ENCODE peak calls at places on chromosomes 7 and 10, in seven cellular contexts. V is coronary artery; W is OCI-LY7; E is gastrocnemius medialis; B is CD8-positive, alpha-beta memory T cell; I is H1; C is choroid plexus epithelial cell. A is an unnamed sample.

GRCh38 chr10:63866747-63867140 is 345.5 kb downstream of the REEP3 start:
- DNase-seq in I (no peak), B (no peak), W (peak), V (no peak), C (peak), E (no peak), A (no peak)

GRCh38 chr10:71059943-71060342 is 152.4 kb upstream of the UNC5B start:
- DNase-seq in C (no peak), B (no peak), I (no peak), E (no peak), W (no peak), V (no peak), A (no peak)

GRCh38 chr10:119505131-119505551 is 37.4 kb downstream of the RGS10 start:
- DNase-seq in V (no peak), C (no peak), I (no peak), B (no peak), E (no peak), W (no peak), A (no peak)

GRCh38 chr10:91409869-91410637 is at the start of gene HECTD2:
- DNase-seq in I (no peak), E (peak), C (peak), V (peak), B (peak), W (peak), A (peak)

GRCh38 chr10:97849491-97850402 is at the start of gene GOLGA7B:
- DNase-seq in W (peak), C (peak), E (no peak), B (peak), V (no peak), I (no peak), A (no peak)

GRCh38 chr10:62130948-62131347 is 137.7 kb downstream of the RTKN2 start:
- DNase-seq in C (peak), V (no peak), W (no peak), B (no peak), E (no peak), I (no peak), A (no peak)

GRCh38 chr10:98879486-98879885 is 356.2 kb downstream of the HPSE2 start:
- DNase-seq in E (no peak), W (no peak), B (no peak), V (no peak), C (no peak), I (no peak), A (no peak)

GRCh38 chr10:66836057-66836456 is 89.8 kb upstream of the LRRTM3 start:
- DNase-seq in C (peak), E (no peak), B (no peak), I (no peak), W (no peak), V (no peak), A (no peak)

GRCh38 chr7:46291064-46291463 is 370.0 kb upstream of the IGFBP3 start:
- DNase-seq in I (no peak), B (no peak), C (peak), V (no peak), W (no peak), E (no peak), A (no peak)

GRCh38 chr7:20503278-20503677 is 112.2 kb upstream of the ABCB5 start:
- DNase-seq in I (no peak), W (no peak), B (no peak), C (no peak), E (no peak), V (no peak), A (no peak)

GRCh38 chr7:127907638-127908040 is 123.6 kb downstream of the LRRC4 start:
- DNase-seq in C (peak), B (no peak), I (no peak), W (no peak), E (no peak), V (no peak), A (no peak)

GRCh38 chr7:104973227-104973626 is 40.8 kb upstream of the KMT2E start:
- DNase-seq in I (no peak), E (no peak), W (no peak), C (no peak), B (no peak), V (no peak), A (no peak)

GRCh38 chr7:151735854-151736402 is 141.0 kb downstream of the PRKAG2 start:
- DNase-seq in V (no peak), E (no peak), I (no peak), B (no peak), C (no peak), W (no peak), A (no peak)

GRCh38 chr10:35577915-35578607 is 27.1 kb upstream of the GJD4 start:
- DNase-seq in E (no peak), I (no peak), W (no peak), B (no peak), V (no peak), C (peak), A (no peak)

GRCh38 chr7:112383671-112384417 is 66.4 kb upstream of the IFRD1 start:
- DNase-seq in E (no peak), C (peak), V (no peak), B (no peak), I (no peak), W (peak), A (no peak)

GRCh38 chr10:122304054-122304579 is 33.0 kb downstream of the BTBD16 start:
- DNase-seq in W (no peak), E (no peak), V (peak), C (no peak), I (no peak), B (no peak), A (no peak)

GRCh38 chr7:85184599-85185354 is 2.1 kb downstream of the SEMA3D start:
- DNase-seq in E (no peak), W (no peak), V (no peak), I (no peak), C (peak), B (no peak), A (no peak)

GRCh38 chr10:132443605-132443997 is 46.6 kb downstream of the PWWP2B start:
- DNase-seq in E (no peak), B (peak), W (peak), V (no peak), C (peak), I (no peak), A (no peak)

GRCh38 chr10:17101910-17102266 is 27.7 kb downstream of the CUBN start:
- DNase-seq in W (no peak), E (no peak), V (no peak), I (no peak), B (no peak), C (no peak), A (no peak)

GRCh38 chr7:44489955-44490350 is 505 bp downstream of the NUDCD3 start:
- DNase-seq in V (no peak), C (no peak), I (no peak), E (no peak), W (no peak), B (no peak), A (no peak)

GRCh38 chr7:44490351-44491200 is at the start of gene NUDCD3:
- DNase-seq in I (peak), V (peak), B (peak), C (peak), E (peak), W (peak), A (peak)

GRCh38 chr7:44491229-44491628 is 771 bp upstream of the NUDCD3 start:
- DNase-seq in W (no peak), C (no peak), I (no peak), E (no peak), B (no peak), V (no peak), A (no peak)

GRCh38 chr7:44486693-44487092 is 3.8 kb downstream of the NUDCD3 start:
- DNase-seq in I (no peak), B (no peak), W (no peak), C (peak), E (peak), V (no peak), A (no peak)

DNA sequence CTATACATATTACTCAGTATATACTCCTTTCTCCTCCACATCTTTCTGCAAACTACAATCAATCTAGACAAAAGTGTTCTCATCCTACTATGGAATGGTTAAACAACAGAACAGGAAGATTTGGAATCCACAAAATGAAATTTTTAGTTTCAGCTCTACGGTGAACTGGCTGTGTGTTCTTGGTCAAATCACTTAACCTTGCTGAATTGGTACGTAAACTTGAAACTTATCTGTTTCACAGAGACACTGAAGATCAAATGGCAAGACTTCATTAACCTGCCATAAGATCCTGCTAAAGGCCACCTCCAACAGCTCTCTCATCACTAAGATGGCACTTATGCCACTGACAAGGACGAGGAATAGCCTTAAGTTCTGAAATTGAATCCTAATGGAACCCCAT is 1.5 kb downstream of the NUDCD3 start:
- DNase-seq in B (no peak), W (no peak), I (no peak), E (no peak), V (no peak), C (no peak), A (no peak)
- H3K4me3 ChIP-seq in B (peak), W (peak), I (peak), E (peak), V (peak), C (peak), A (peak)

DNA sequence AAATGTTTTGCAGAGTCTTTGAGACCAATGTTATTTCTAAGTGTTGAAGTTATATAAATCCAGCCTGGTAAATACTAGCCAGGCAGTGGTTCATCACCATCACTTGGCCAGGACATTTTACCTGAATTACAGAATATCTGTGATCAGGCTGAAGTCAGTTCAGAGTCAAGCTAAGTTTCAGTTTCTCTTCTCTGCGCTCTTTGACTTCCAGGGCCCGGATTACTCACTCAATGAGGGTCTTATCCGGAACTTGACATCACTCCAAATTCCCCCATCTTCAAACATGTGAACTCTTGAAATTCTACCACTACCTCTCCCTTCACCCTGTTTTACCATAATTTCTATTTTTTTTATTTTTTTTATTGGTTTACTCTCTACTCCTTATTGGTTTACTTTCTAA is 36.6 kb upstream of the CCAR1 start:
- DNase-seq in I (no peak), C (no peak), W (no peak), B (peak), E (no peak), V (no peak), A (no peak)
- H3K4me3 ChIP-seq in I (no peak), C (no peak), W (no peak), B (peak), E (no peak), V (no peak), A (no peak)

DNA sequence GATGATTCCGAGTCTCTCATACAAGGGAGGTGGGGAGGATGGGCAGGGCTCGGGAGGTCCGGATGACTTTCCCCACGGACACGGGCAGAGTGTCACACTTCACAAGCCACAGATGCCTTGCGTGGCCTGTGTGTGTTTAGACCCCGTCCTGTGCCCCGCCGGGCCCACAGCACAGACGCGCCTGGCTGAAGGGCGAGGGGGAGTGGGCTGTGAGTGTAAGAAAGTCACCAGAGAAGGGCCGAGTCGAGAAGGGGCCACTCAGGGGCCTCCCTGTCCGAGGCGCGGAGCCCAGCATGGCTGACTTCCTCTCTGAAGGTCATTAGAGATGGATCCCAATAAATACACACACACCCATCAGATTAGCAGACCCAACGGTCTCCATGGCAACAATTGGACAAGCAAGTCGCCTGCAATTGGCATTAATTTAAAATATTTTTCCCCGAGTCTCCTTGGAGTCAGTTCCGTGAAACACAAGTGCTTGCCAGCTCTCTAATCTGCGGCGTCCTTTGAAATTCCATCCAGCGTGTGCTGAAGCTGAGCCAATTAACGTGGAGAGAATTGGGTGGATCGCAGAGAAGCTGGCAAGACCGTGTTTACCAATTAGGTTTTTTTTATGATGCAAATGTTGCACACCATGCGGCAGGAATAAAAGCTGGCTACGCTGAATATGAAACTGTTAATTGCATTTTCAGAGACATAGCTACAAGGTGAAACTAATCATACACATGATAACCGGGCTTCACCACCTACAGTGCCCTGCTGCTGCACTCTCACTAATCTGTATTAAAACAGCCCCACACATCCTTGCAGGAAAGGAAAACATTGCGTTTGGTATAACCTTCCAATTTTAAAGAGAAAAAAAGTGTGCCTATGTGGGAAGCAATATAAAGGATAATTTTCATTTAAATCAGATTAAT is 571.2 kb downstream of the PTPRN2 start:
- DNase-seq in E (no peak), V (peak), I (no peak), W (no peak), C (no peak), B (no peak), A (no peak)
- H3K4me3 ChIP-seq in E (peak), V (peak), I (peak), W (no peak), C (no peak), B (no peak), A (no peak)

GRCh38 chr10:14220026-14220425 is 110.7 kb downstream of the FRMD4A start:
- DNase-seq in B (no peak), E (no peak), I (no peak), C (no peak), W (no peak), V (no peak), A (no peak)

GRCh38 chr10:14211617-14212016 is 119.1 kb downstream of the FRMD4A start:
- DNase-seq in W (no peak), B (no peak), C (no peak), I (no peak), V (no peak), E (no peak), A (no peak)

GRCh38 chr10:14219411-14219810 is 111.3 kb downstream of the FRMD4A start:
- DNase-seq in C (peak), I (no peak), V (no peak), E (no peak), W (no peak), B (no peak), A (no peak)

DNA sequence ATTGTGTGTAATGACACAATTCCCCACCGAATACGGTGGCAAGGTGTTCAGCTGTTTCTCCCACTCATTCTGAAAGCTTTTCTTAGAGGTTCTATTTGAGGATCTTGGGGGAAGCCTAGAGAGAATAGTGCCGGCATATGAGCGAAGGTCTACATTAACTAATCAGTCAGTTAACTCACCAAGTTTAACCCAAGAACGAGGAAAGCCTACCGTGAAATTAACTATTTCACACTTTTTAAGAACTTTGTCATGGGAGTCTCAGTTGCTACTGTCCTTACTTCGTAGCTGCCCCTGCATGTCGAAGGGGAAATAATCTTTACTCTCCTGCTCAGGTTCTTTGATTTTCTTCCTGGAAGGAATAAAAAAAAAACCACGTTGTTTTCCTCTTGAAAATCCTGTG is 115.1 kb downstream of the FRMD4A start:
- DNase-seq in V (no peak), C (no peak), W (no peak), E (no peak), B (no peak), I (no peak), A (no peak)
- H3K4me3 ChIP-seq in V (no peak), C (no peak), W (no peak), E (no peak), B (no peak), I (no peak), A (no peak)

GRCh38 chr10:123995461-123996131 is 97.8 kb downstream of the CHST15 start:
- DNase-seq in W (peak), V (peak), B (no peak), E (no peak), I (peak), C (peak), A (no peak)

GRCh38 chr10:123996302-123996701 is 97.1 kb downstream of the CHST15 start:
- DNase-seq in I (no peak), B (no peak), V (peak), E (no peak), W (no peak), C (no peak), A (no peak)

GRCh38 chr10:123993534-123994416 is 99.6 kb downstream of the CHST15 start:
- DNase-seq in C (no peak), I (no peak), W (no peak), V (peak), B (no peak), E (no peak), A (no peak)

GRCh38 chr10:123994417-123995081 is 98.8 kb downstream of the CHST15 start:
- DNase-seq in C (peak), E (peak), W (peak), B (peak), I (peak), V (peak), A (peak)

DNA sequence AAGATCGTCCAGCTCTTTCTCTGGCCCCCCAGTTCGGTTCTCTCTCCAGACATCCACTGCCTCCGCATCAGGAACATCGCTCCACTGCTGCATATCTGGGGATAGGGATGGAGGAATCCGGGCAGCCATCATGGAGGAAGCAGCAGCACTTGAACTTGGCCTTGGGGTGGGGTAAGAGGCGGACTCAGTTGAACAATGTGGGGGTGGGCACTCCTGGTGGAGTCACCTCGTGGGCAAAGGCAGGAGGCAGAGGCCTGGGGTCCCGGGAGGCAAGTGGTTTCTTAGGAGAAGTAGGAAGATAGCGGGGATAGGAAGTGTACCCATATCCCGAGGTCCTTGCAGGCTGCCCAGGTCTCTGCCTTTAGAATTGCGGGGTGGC is 98.3 kb downstream of the CHST15 start:
- DNase-seq in E (no peak), W (no peak), B (no peak), I (no peak), V (peak), C (no peak), A (no peak)
- H3K4me3 ChIP-seq in E (peak), W (no peak), B (peak), I (peak), V (peak), C (peak), A (peak)

GRCh38 chr7:42960762-42961161 is 28.6 kb downstream of the MRPL32 start:
- DNase-seq in W (no peak), V (no peak), B (no peak), E (no peak), C (no peak), I (no peak), A (no peak)
- H3K4me3 ChIP-seq in W (no peak), V (no peak), B (no peak), E (no peak), C (no peak), I (no peak), A (no peak)

GRCh38 chr7:100803398-100804161 is 23.7 kb downstream of the EPHB4 start:
- DNase-seq in I (no peak), C (peak), W (peak), E (peak), V (peak), B (no peak), A (peak)
- H3K4me3 ChIP-seq in I (no peak), C (no peak), W (no peak), E (no peak), V (peak), B (no peak), A (peak)

DNA sequence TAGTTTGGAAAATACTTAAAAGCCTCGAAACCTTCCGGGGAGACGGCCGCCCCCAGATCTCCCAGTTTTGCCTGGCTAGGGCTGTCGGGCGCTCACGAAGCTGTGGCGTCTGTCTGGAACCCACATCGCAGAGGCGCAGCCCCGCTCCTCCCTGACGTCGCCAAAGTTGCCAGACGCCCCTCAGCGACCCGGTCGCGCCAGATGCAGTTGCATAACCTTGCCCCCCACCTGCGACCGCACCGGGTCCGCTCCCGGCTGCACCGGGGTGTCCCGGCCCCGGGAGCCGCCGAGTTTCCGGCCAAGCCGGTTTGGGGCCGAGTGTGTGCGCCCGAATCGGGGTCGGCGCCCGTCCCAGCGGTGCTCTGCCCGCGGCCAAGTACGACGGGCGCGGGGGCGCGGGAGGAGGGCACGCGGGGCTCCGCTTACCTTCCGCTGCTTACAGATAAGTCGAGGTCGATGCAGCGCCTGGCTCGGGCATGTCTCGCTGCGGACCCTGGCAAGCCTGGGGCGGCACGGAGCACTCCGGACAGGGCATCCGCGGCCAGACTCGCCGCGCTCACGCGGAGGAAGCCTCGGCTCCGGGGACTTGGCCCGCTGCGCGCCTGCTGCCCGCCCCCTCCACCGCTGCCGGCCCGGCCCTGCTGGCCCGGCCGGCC is 692 bp downstream of the INSYN2A start:
- DNase-seq in E (no peak), I (no peak), C (peak), W (no peak), V (no peak), B (no peak), A (no peak)
- H3K4me3 ChIP-seq in E (peak), I (peak), C (peak), W (no peak), V (peak), B (no peak), A (peak)